ENCODE peak calls at places on chromosomes 5 and 9, in eight cellular contexts. Q is aorta; C is non-pigmented ciliary epithelial cell; K is NCI-H748 treated with DMSO at 0.1 percent for 48 hours; I is IMR-90; Y is NCI-H1105 treated with DMSO at 0.1 percent for 48 hours; X is stimulated activated CD8-positive, alpha-beta memory T cell treated with anti-CD3 and anti-CD28 coated beads, Interleukin-12 subunit alpha, Interleukin-12 subunit beta, amount 100 ng/mL, for 1 hour; P is T follicular helper cell. F is an unnamed sample.
A peak's percentile ranks its signal among the peaks of the same experiment; 100 is the strongest.

GRCh38 chr5:137822158-137822764 is 45.4 kb upstream of the MYOT start:
- DNase-seq in X (no peak), I (peak; percentile 18), Q (no peak), Y (no peak), K (no peak), C (peak; percentile 17), P (no peak), F (peak; percentile 20)

GRCh38 chr9:120708526-120709224 is 5.6 kb downstream of the MEGF9 start:
- DNase-seq in C (no peak), Q (no peak), I (peak; percentile 76), Y (peak; percentile 17), P (no peak), K (no peak), X (no peak), F (no peak)

GRCh38 chr5:138352071-138352721 is at the start of gene KDM3B:
- DNase-seq in K (peak; percentile 73), C (no peak), Y (peak; percentile 65), Q (peak; percentile 95), P (peak; percentile 87), X (peak; percentile 79), I (peak; percentile 80), F (peak; percentile 88)

GRCh38 chr9:108474356-108474755 is 381.4 kb downstream of the ACTL7B start:
- DNase-seq in Q (no peak), K (no peak), C (no peak), I (no peak), P (no peak), X (no peak), Y (no peak), F (no peak)

GRCh38 chr5:39424751-39425524 is at the start of gene DAB2:
- DNase-seq in C (no peak), X (peak; percentile 15), K (peak; percentile 94), Y (no peak), Q (peak; percentile 92), I (peak; percentile 96), P (no peak), F (no peak)

GRCh38 chr9:117184173-117184572 is 230.7 kb downstream of the ASTN2 start:
- DNase-seq in Y (no peak), I (no peak), K (peak; percentile 60), C (no peak), Q (no peak), X (no peak), P (no peak), F (no peak)

GRCh38 chr5:10337107-10337506 is 16.4 kb upstream of the MARCHF6 start:
- DNase-seq in K (no peak), I (no peak), Q (no peak), X (no peak), P (no peak), C (no peak), Y (no peak), F (no peak)

GRCh38 chr9:127055745-127056402 is 66.6 kb downstream of the ANGPTL2 start:
- DNase-seq in Q (no peak), Y (no peak), C (no peak), P (no peak), X (no peak), K (no peak), I (no peak), F (no peak)

GRCh38 chr5:133274597-133274935 is 222.8 kb downstream of the HSPA4 start:
- DNase-seq in C (no peak), Q (no peak), X (no peak), K (peak; percentile 63), Y (no peak), P (no peak), I (no peak), F (no peak)

GRCh38 chr9:69946800-69947437 is 96.7 kb upstream of the MAMDC2 start:
- DNase-seq in P (no peak), Q (no peak), K (no peak), C (peak; percentile 76), X (no peak), Y (no peak), I (peak; percentile 94), F (no peak)

GRCh38 chr9:91533382-91533781 is 109.8 kb upstream of the NFIL3 start:
- DNase-seq in I (no peak), K (no peak), C (no peak), P (no peak), Y (no peak), Q (no peak), X (no peak), F (no peak)

GRCh38 chr5:58410441-58410840 is 49.4 kb downstream of the PLK2 start:
- DNase-seq in Y (no peak), I (peak; percentile 95), K (no peak), C (peak; percentile 76), Q (no peak), P (no peak), X (no peak), F (no peak)

GRCh38 chr5:78467744-78468357 is 107.4 kb downstream of the SCAMP1 start:
- DNase-seq in Q (no peak), P (no peak), K (no peak), Y (peak; percentile 23), I (peak; percentile 74), C (peak; percentile 31), X (no peak), F (peak; percentile 0)

GRCh38 chr5:61306531-61307195 is 25.4 kb upstream of the ZSWIM6 start:
- DNase-seq in I (peak; percentile 93), Y (no peak), P (no peak), X (no peak), C (peak; percentile 78), Q (no peak), K (no peak), F (no peak)

GRCh38 chr5:60354322-60354721 is 345.6 kb downstream of the DEPDC1B start:
- DNase-seq in X (no peak), K (no peak), Q (no peak), I (no peak), P (no peak), Y (peak; percentile 39), C (no peak), F (no peak)

GRCh38 chr9:130053504-130054427 is at the start of gene GPR107:
- DNase-seq in C (no peak), Q (peak; percentile 95), K (peak; percentile 54), Y (peak; percentile 57), X (peak; percentile 66), I (peak; percentile 57), P (peak; percentile 61), F (peak; percentile 77)

GRCh38 chr9:18195223-18195622 is 278.7 kb upstream of the ADAMTSL1 start:
- DNase-seq in Q (no peak), I (no peak), K (no peak), X (no peak), P (no peak), Y (no peak), C (no peak), F (no peak)

GRCh38 chr5:73485715-73486114 is 12.5 kb upstream of the BTF3 start:
- DNase-seq in X (no peak), Q (no peak), P (no peak), I (peak; percentile 76), K (no peak), Y (no peak), C (no peak), F (no peak)

GRCh38 chr9:136086213-136086881 is 8.7 kb downstream of the NACC2 start:
- DNase-seq in K (no peak), Q (peak; percentile 80), X (no peak), Y (no peak), I (no peak), P (no peak), C (no peak), F (no peak)

GRCh38 chr9:75064307-75065025 is 23.5 kb downstream of the NMRK1 start:
- DNase-seq in Y (no peak), C (no peak), P (no peak), K (no peak), I (peak; percentile 72), Q (no peak), X (no peak), F (no peak)

GRCh38 chr9:126587187-126588185 is 26.2 kb upstream of the LMX1B start:
- DNase-seq in Q (no peak), C (no peak), Y (no peak), P (no peak), I (no peak), K (no peak), X (no peak), F (no peak)

GRCh38 chr5:139969318-139969717 is 73.8 kb downstream of the NRG2 start:
- DNase-seq in X (no peak), Y (no peak), Q (no peak), C (no peak), K (no peak), I (no peak), P (no peak), F (no peak)

GRCh38 chr9:113350937-113351336 is 1.6 kb downstream of the BSPRY start:
- DNase-seq in I (no peak), C (no peak), K (no peak), Q (no peak), Y (no peak), X (no peak), P (no peak), F (no peak)

GRCh38 chr9:114300153-114300845 is 22.6 kb upstream of the ORM1 start:
- DNase-seq in Q (peak; percentile 46), I (no peak), P (no peak), X (no peak), K (no peak), C (no peak), Y (no peak), F (no peak)

GRCh38 chr9:13952906-13953305 is 361.0 kb downstream of the NFIB start:
- DNase-seq in K (peak; percentile 37), P (no peak), X (no peak), Q (no peak), Y (peak; percentile 48), I (no peak), C (no peak), F (peak; percentile 71)

GRCh38 chr5:56757077-56757476 is 58.3 kb upstream of the MAP3K1 start:
- DNase-seq in K (no peak), P (no peak), C (no peak), Q (no peak), I (peak; percentile 32), X (no peak), Y (no peak), F (no peak)

GRCh38 chr5:170269579-170269978 is 28.0 kb downstream of the LCP2 start:
- DNase-seq in Y (no peak), P (peak; percentile 42), C (no peak), Q (no peak), X (no peak), I (no peak), K (no peak), F (peak; percentile 9)